ENCODE peak calls at places on chromosome 19, in five cellular contexts. L, W, I, F and B are unnamed samples.

GRCh38 chr19:54470276-54470887 is 2.7 kb downstream of the CDC42EP5 start:
- DNase-seq in L (no peak), W (no peak), I (no peak), F (no peak), B (no peak)

GRCh38 chr19:19004144-19004543 is 29.2 kb downstream of the SUGP2 start:
- DNase-seq in L (no peak), W (no peak), I (no peak), F (no peak), B (no peak)

GRCh38 chr19:33796164-33797100 is at the start of gene KCTD15:
- DNase-seq in L (no peak), W (peak), I (peak), F (peak), B (peak)

GRCh38 chr19:3515891-3516422 is 9.8 kb downstream of the FZR1 start:
- DNase-seq in L (no peak), W (peak), I (no peak), F (no peak), B (no peak)

GRCh38 chr19:50238043-50238442 is 34.6 kb downstream of the MYH14 start:
- DNase-seq in L (no peak), W (no peak), I (no peak), F (no peak), B (no peak)

GRCh38 chr19:3194703-3195087 is 9.0 kb downstream of the NCLN start:
- DNase-seq in L (no peak), W (no peak), I (no peak), F (no peak), B (no peak)

GRCh38 chr19:58553799-58554493 is 959 bp downstream of the CHMP2A start:
- DNase-seq in L (no peak), W (no peak), I (no peak), F (no peak), B (no peak)

GRCh38 chr19:39093761-39094160 is 9.6 kb downstream of the ACP7 start:
- DNase-seq in L (no peak), W (peak), I (no peak), F (no peak), B (no peak)

GRCh38 chr19:29017788-29018187 is 195.2 kb downstream of the UQCRFS1 start:
- DNase-seq in L (no peak), W (no peak), I (no peak), F (no peak), B (no peak)

GRCh38 chr19:54297759-54298305 is 15.1 kb downstream of the LILRA5 start:
- DNase-seq in L (no peak), W (no peak), I (no peak), F (no peak), B (no peak)

GRCh38 chr19:39557791-39558622 is 18.0 kb upstream of the EID2 start:
- DNase-seq in L (no peak), W (peak), I (no peak), F (no peak), B (peak)

GRCh38 chr19:1221904-1222255 is 15.9 kb downstream of the CBARP start:
- DNase-seq in L (no peak), W (no peak), I (no peak), F (no peak), B (no peak)

GRCh38 chr19:5691205-5691929 is 1.3 kb downstream of the RPL36 start:
- DNase-seq in L (no peak), W (peak), I (peak), F (peak), B (peak)

GRCh38 chr19:33676999-33677665 is 55.4 kb downstream of the CHST8 start:
- DNase-seq in L (no peak), W (no peak), I (no peak), F (no peak), B (peak)

GRCh38 chr19:50358483-50359431 is 6.7 kb downstream of the NAPSA start:
- DNase-seq in L (no peak), W (peak), I (peak), F (peak), B (peak)

GRCh38 chr19:56476093-56476492 is 1.1 kb downstream of the ZNF667 start:
- DNase-seq in L (no peak), W (no peak), I (no peak), F (no peak), B (no peak)

GRCh38 chr19:56919308-56919995 is 78.9 kb upstream of the PEG3 start:
- DNase-seq in L (no peak), W (no peak), I (no peak), F (peak), B (no peak)

DNA sequence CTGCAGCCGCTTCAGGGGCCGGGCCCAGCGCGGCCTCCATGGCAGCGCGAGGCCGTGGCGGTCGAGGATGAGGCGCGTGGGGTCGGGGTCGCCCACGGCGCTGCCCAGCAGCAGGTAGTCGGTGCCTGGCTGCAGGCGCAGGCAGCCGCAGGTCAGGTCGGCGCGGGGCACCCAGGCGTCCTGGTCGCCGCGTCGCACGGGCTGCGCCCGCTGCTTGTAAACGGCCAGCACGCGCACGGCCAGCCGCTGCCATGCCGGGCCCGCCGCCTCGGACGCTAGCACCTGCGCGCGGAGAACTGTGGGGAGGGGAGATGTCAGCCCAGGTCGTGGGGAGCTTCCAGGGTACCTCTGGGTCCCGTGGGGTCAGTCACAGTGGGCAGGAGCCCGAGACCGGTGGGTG is 11.1 kb downstream of the NTN5 start:
- DNase-seq in L (no peak), W (no peak), I (no peak), F (no peak), B (no peak)
- H3K4me3 ChIP-seq in L (no peak), W (no peak), I (no peak), F (no peak), B (no peak)

GRCh38 chr19:51368366-51369282 is at the start of gene CLDND2:
- DNase-seq in L (no peak), W (no peak), I (no peak), F (peak), B (no peak)

GRCh38 chr19:51365211-51366049 is 758 bp downstream of the ETFB start:
- DNase-seq in L (no peak), W (peak), I (peak), F (peak), B (peak)

GRCh38 chr19:51366050-51366998 is at the start of gene ETFB:
- DNase-seq in L (peak), W (peak), I (peak), F (peak), B (peak)

GRCh38 chr19:51366999-51367564 is 894 bp upstream of the ETFB start:
- DNase-seq in L (no peak), W (no peak), I (peak), F (peak), B (peak)

GRCh38 chr19:51367565-51368365 is 1.0 kb downstream of the CLDND2 start:
- DNase-seq in L (peak), W (peak), I (peak), F (peak), B (peak)
- TF ChIP-seq POLR2A in L (no peak), W (peak), I (peak), F (no peak), B (no peak)

DNA sequence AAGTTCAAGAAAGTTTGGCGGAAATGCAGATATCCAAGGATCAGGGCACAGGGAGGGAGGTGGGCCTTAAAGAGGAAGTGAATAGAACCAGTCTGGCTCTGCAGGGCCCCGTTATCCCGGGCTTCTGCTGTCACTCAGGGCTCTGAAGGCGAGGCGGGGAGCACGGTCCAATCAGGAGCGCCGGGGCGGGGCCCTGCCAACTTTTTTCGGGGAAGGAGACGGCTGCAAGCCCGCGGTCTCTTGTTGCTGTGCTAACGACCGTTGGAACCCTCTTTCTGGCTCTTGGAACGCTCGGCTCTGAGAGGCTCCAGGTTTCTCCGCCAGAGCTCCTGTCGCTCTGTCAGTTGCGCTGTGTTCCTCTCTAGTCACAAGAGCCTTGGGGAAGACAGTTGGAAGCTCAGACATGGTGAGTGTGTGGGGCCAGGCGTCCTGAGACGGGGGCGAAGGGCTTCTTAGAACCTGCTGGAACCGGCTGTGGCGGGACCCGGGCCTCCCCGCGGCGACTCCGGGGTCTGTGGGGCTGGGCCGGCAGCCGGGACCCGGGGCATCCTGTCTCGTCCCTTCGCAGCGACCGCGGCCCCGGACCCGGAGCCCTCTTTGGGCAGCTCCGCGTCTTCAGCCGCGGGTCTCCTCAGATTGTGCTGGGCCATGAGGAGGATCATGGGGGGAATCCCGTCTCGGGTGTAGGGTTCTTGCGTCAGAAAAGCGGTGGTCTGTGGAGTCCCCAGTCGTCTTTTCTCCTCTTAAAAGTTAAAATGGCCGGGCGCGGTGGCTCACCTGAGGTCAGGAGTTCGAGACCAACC is 27.7 kb downstream of the ZNF844 start:
- DNase-seq in L (peak), W (peak), I (peak), F (peak), B (peak)
- H3K4me3 ChIP-seq in L (peak), W (peak), I (peak), F (peak), B (peak)

GRCh38 chr19:11265785-11266236 is 3.5 kb upstream of the DOCK6 start:
- DNase-seq in L (no peak), W (no peak), I (no peak), F (no peak), B (no peak)
- TF ChIP-seq POLR2A in L (no peak), W (no peak), I (no peak), F (no peak), B (peak)

DNA sequence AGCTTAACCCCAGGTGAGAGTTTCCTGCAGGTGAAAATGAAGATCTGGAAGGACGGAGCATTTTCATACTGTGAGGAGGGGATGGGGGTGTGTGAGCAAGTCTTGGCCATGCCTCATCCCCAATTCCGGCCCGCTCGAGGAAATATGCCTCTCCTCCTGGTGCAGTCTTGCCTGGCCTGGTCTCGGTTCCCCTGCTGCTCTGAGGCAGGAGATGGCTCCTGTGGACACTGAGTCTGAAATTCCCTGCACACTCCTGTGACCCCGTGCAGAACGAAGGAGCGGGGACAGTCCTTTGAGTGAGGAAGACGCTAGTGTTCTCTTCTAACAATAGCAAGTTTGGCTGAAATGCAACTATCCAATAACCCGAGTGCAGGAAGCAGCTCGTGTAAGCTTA is 329 bp upstream of the ZNF439 start:
- DNase-seq in L (no peak), W (no peak), I (no peak), F (no peak), B (no peak)
- H3K4me3 ChIP-seq in L (peak), W (peak), I (no peak), F (peak), B (peak)